ENCODE peak calls at places on chromosomes 12 and 14, in ten cellular contexts. One of them, this sample, is unnamed.
A peak's percentile ranks its signal among the peaks of the same experiment; 100 is the strongest.

GRCh38 chr12:79360269-79360668 is 330.5 kb downstream of the PAWR start:
- DNase-seq in PC-3: no peak
- DNase-seq in central memory CD8-positive, alpha-beta T cell: no peak
- DNase-seq in Peyer's patch: no peak
- DNase-seq in BE2C: no peak
- DNase-seq in mucosa of descending colon: no peak
- DNase-seq in HCT116: no peak
- DNase-seq in activated CD4-positive, CD25-positive, alpha-beta regulatory T cell treated with anti-CD3 and anti-CD28 coated beads, Interleukin-2, amount 50 U/mL, for 16 hours: no peak
- DNase-seq in GM10248: no peak
- DNase-seq in left lobe of liver: no peak
- DNase-seq in this sample: peak; percentile 22

GRCh38 chr14:74292061-74292460 is 10.7 kb downstream of the ABCD4 start:
- DNase-seq in activated CD4-positive, CD25-positive, alpha-beta regulatory T cell treated with anti-CD3 and anti-CD28 coated beads, Interleukin-2, amount 50 U/mL, for 16 hours: no peak
- DNase-seq in central memory CD8-positive, alpha-beta T cell: no peak
- DNase-seq in mucosa of descending colon: no peak
- DNase-seq in left lobe of liver: no peak
- DNase-seq in Peyer's patch: no peak
- DNase-seq in PC-3: no peak
- DNase-seq in BE2C: no peak
- DNase-seq in HCT116: no peak
- DNase-seq in GM10248: no peak
- DNase-seq in this sample: no peak

GRCh38 chr14:21070083-21070609 is at the start of gene ARHGEF40:
- DNase-seq in HCT116: no peak
- DNase-seq in central memory CD8-positive, alpha-beta T cell: no peak
- DNase-seq in left lobe of liver: peak; percentile 77
- DNase-seq in Peyer's patch: peak; percentile 69
- DNase-seq in activated CD4-positive, CD25-positive, alpha-beta regulatory T cell treated with anti-CD3 and anti-CD28 coated beads, Interleukin-2, amount 50 U/mL, for 16 hours: no peak
- DNase-seq in mucosa of descending colon: peak; percentile 80
- DNase-seq in GM10248: peak; percentile 48
- DNase-seq in BE2C: peak; percentile 70
- DNase-seq in PC-3: peak; percentile 30
- DNase-seq in this sample: peak; percentile 87

GRCh38 chr12:43105426-43105981 is 446.5 kb downstream of the ADAMTS20 start:
- DNase-seq in PC-3: no peak
- DNase-seq in activated CD4-positive, CD25-positive, alpha-beta regulatory T cell treated with anti-CD3 and anti-CD28 coated beads, Interleukin-2, amount 50 U/mL, for 16 hours: no peak
- DNase-seq in central memory CD8-positive, alpha-beta T cell: no peak
- DNase-seq in left lobe of liver: no peak
- DNase-seq in mucosa of descending colon: no peak
- DNase-seq in HCT116: no peak
- DNase-seq in Peyer's patch: no peak
- DNase-seq in GM10248: no peak
- DNase-seq in BE2C: no peak
- DNase-seq in this sample: no peak

GRCh38 chr14:94173471-94173884 is 644 bp upstream of the PPP4R4 start:
- DNase-seq in PC-3: no peak
- DNase-seq in mucosa of descending colon: no peak
- DNase-seq in HCT116: no peak
- DNase-seq in central memory CD8-positive, alpha-beta T cell: no peak
- DNase-seq in Peyer's patch: peak; percentile 50
- DNase-seq in GM10248: peak; percentile 10
- DNase-seq in left lobe of liver: no peak
- DNase-seq in activated CD4-positive, CD25-positive, alpha-beta regulatory T cell treated with anti-CD3 and anti-CD28 coated beads, Interleukin-2, amount 50 U/mL, for 16 hours: no peak
- DNase-seq in BE2C: no peak
- DNase-seq in this sample: no peak

GRCh38 chr14:56979961-56980360 is 169.7 kb upstream of the OTX2 start:
- DNase-seq in BE2C: no peak
- DNase-seq in central memory CD8-positive, alpha-beta T cell: no peak
- DNase-seq in mucosa of descending colon: no peak
- DNase-seq in HCT116: no peak
- DNase-seq in activated CD4-positive, CD25-positive, alpha-beta regulatory T cell treated with anti-CD3 and anti-CD28 coated beads, Interleukin-2, amount 50 U/mL, for 16 hours: no peak
- DNase-seq in left lobe of liver: no peak
- DNase-seq in PC-3: no peak
- DNase-seq in Peyer's patch: no peak
- DNase-seq in GM10248: no peak
- DNase-seq in this sample: no peak

GRCh38 chr14:29056167-29056566 is 289.6 kb downstream of the FOXG1 start:
- DNase-seq in left lobe of liver: no peak
- DNase-seq in GM10248: no peak
- DNase-seq in mucosa of descending colon: no peak
- DNase-seq in activated CD4-positive, CD25-positive, alpha-beta regulatory T cell treated with anti-CD3 and anti-CD28 coated beads, Interleukin-2, amount 50 U/mL, for 16 hours: no peak
- DNase-seq in PC-3: no peak
- DNase-seq in Peyer's patch: no peak
- DNase-seq in central memory CD8-positive, alpha-beta T cell: no peak
- DNase-seq in HCT116: no peak
- DNase-seq in BE2C: no peak
- DNase-seq in this sample: no peak

GRCh38 chr12:14263742-14264141 is 101.7 kb upstream of the ATF7IP start:
- DNase-seq in Peyer's patch: no peak
- DNase-seq in PC-3: peak; percentile 20
- DNase-seq in BE2C: no peak
- DNase-seq in central memory CD8-positive, alpha-beta T cell: no peak
- DNase-seq in mucosa of descending colon: no peak
- DNase-seq in left lobe of liver: no peak
- DNase-seq in GM10248: no peak
- DNase-seq in HCT116: no peak
- DNase-seq in activated CD4-positive, CD25-positive, alpha-beta regulatory T cell treated with anti-CD3 and anti-CD28 coated beads, Interleukin-2, amount 50 U/mL, for 16 hours: no peak
- DNase-seq in this sample: no peak

GRCh38 chr12:64826234-64826633 is 1.8 kb downstream of the TBC1D30 start:
- DNase-seq in PC-3: no peak
- DNase-seq in Peyer's patch: peak; percentile 72
- DNase-seq in mucosa of descending colon: peak; percentile 80
- DNase-seq in left lobe of liver: no peak
- DNase-seq in central memory CD8-positive, alpha-beta T cell: no peak
- DNase-seq in activated CD4-positive, CD25-positive, alpha-beta regulatory T cell treated with anti-CD3 and anti-CD28 coated beads, Interleukin-2, amount 50 U/mL, for 16 hours: no peak
- DNase-seq in HCT116: no peak
- DNase-seq in GM10248: peak; percentile 50
- DNase-seq in BE2C: no peak
- DNase-seq in this sample: peak; percentile 95

GRCh38 chr12:22334696-22335290 is at the start of gene ST8SIA1:
- DNase-seq in mucosa of descending colon: peak; percentile 59
- DNase-seq in central memory CD8-positive, alpha-beta T cell: no peak
- DNase-seq in left lobe of liver: no peak
- DNase-seq in HCT116: no peak
- DNase-seq in BE2C: peak; percentile 35
- DNase-seq in Peyer's patch: peak; percentile 79
- DNase-seq in GM10248: peak; percentile 22
- DNase-seq in PC-3: no peak
- DNase-seq in activated CD4-positive, CD25-positive, alpha-beta regulatory T cell treated with anti-CD3 and anti-CD28 coated beads, Interleukin-2, amount 50 U/mL, for 16 hours: peak; percentile 48
- DNase-seq in this sample: peak; percentile 77

GRCh38 chr14:35949933-35950332 is 123.8 kb downstream of the BRMS1L start:
- DNase-seq in GM10248: no peak
- DNase-seq in mucosa of descending colon: no peak
- DNase-seq in central memory CD8-positive, alpha-beta T cell: no peak
- DNase-seq in activated CD4-positive, CD25-positive, alpha-beta regulatory T cell treated with anti-CD3 and anti-CD28 coated beads, Interleukin-2, amount 50 U/mL, for 16 hours: no peak
- DNase-seq in left lobe of liver: no peak
- DNase-seq in HCT116: no peak
- DNase-seq in PC-3: peak; percentile 61
- DNase-seq in BE2C: no peak
- DNase-seq in Peyer's patch: no peak
- DNase-seq in this sample: peak; percentile 69

GRCh38 chr14:89302396-89302950 is 114.6 kb downstream of the FOXN3 start:
- DNase-seq in central memory CD8-positive, alpha-beta T cell: no peak
- DNase-seq in HCT116: peak; percentile 35
- DNase-seq in mucosa of descending colon: no peak
- DNase-seq in activated CD4-positive, CD25-positive, alpha-beta regulatory T cell treated with anti-CD3 and anti-CD28 coated beads, Interleukin-2, amount 50 U/mL, for 16 hours: no peak
- DNase-seq in left lobe of liver: no peak
- DNase-seq in Peyer's patch: no peak
- DNase-seq in BE2C: no peak
- DNase-seq in GM10248: no peak
- DNase-seq in PC-3: no peak
- DNase-seq in this sample: peak; percentile 44

GRCh38 chr12:27733052-27733656 is 22.5 kb downstream of the MRPS35 start:
- DNase-seq in activated CD4-positive, CD25-positive, alpha-beta regulatory T cell treated with anti-CD3 and anti-CD28 coated beads, Interleukin-2, amount 50 U/mL, for 16 hours: no peak
- DNase-seq in HCT116: no peak
- DNase-seq in GM10248: peak; percentile 39
- DNase-seq in mucosa of descending colon: peak; percentile 30
- DNase-seq in left lobe of liver: no peak
- DNase-seq in BE2C: peak; percentile 30
- DNase-seq in PC-3: peak; percentile 82
- DNase-seq in Peyer's patch: peak; percentile 60
- DNase-seq in central memory CD8-positive, alpha-beta T cell: no peak
- DNase-seq in this sample: peak; percentile 38

This sample was measured in left kidney.